ENCODE peak calls at places on chromosomes 13 and 19, in ten cellular contexts. B, D, A, G, T, O, K, F, V and Z are unnamed samples.

GRCh38 chr19:48868196-48868886 is at the start of gene PLEKHA4:
- DNase-seq in B (peak; percentile 60), D (no peak), A (no peak), G (no peak), T (no peak), O (no peak), K (no peak), F (no peak), V (peak; percentile 67), Z (peak; percentile 90)

GRCh38 chr13:104106705-104107393 is 1040.6 kb upstream of the SLC10A2 start:
- DNase-seq in B (no peak), D (no peak), A (no peak), G (no peak), T (no peak), O (no peak), K (no peak), F (no peak), V (no peak), Z (no peak)

GRCh38 chr19:18895038-18895827 is 725 bp downstream of the CERS1 start:
- DNase-seq in B (no peak), D (peak; percentile 77), A (no peak), G (no peak), T (no peak), O (no peak), K (no peak), F (peak; percentile 72), V (peak; percentile 79), Z (peak; percentile 65)

GRCh38 chr19:39937094-39937493 is 2.7 kb upstream of the FCGBP start:
- DNase-seq in B (no peak), D (peak; percentile 73), A (no peak), G (no peak), T (no peak), O (peak; percentile 36), K (peak; percentile 25), F (no peak), V (no peak), Z (no peak)

GRCh38 chr13:70347947-70348620 is 239.8 kb upstream of the KLHL1 start:
- DNase-seq in B (no peak), D (no peak), A (no peak), G (no peak), T (no peak), O (no peak), K (no peak), F (no peak), V (no peak), Z (no peak)

GRCh38 chr13:113937073-113937472 is 36.8 kb downstream of the C13orf46 start:
- DNase-seq in B (no peak), D (no peak), A (no peak), G (no peak), T (no peak), O (no peak), K (no peak), F (no peak), V (no peak), Z (no peak)

GRCh38 chr13:24511019-24511823 is 1.4 kb downstream of the PARP4 start:
- DNase-seq in B (peak; percentile 58), D (peak; percentile 73), A (peak; percentile 35), G (peak; percentile 44), T (no peak), O (peak; percentile 30), K (peak; percentile 62), F (peak; percentile 29), V (peak; percentile 72), Z (peak; percentile 77)

GRCh38 chr19:13770013-13770635 is 4.1 kb upstream of the C19orf53 start:
- DNase-seq in B (no peak), D (no peak), A (no peak), G (no peak), T (no peak), O (no peak), K (no peak), F (no peak), V (no peak), Z (no peak)

GRCh38 chr13:110319774-110320509 is 12.9 kb downstream of the COL4A2 start:
- DNase-seq in B (no peak), D (no peak), A (no peak), G (no peak), T (no peak), O (no peak), K (peak; percentile 17), F (peak; percentile 38), V (peak; percentile 78), Z (peak; percentile 72)

GRCh38 chr13:39254606-39255005 is 216.3 kb downstream of the NHLRC3 start:
- DNase-seq in B (no peak), D (no peak), A (no peak), G (no peak), T (no peak), O (no peak), K (no peak), F (no peak), V (no peak), Z (no peak)

GRCh38 chr13:89097994-89098393 is 1426.8 kb downstream of the SLITRK5 start:
- DNase-seq in B (no peak), D (no peak), A (no peak), G (no peak), T (no peak), O (no peak), K (no peak), F (no peak), V (no peak), Z (no peak)

GRCh38 chr19:56868446-56868845 is 27.9 kb upstream of the PEG3 start:
- DNase-seq in B (no peak), D (no peak), A (no peak), G (no peak), T (no peak), O (no peak), K (no peak), F (no peak), V (no peak), Z (no peak)

GRCh38 chr13:26061947-26062346 is 10.1 kb upstream of the SHISA2 start:
- DNase-seq in B (no peak), D (no peak), A (no peak), G (no peak), T (no peak), O (no peak), K (no peak), F (no peak), V (peak; percentile 36), Z (peak; percentile 29)

GRCh38 chr13:42466123-42466522 is 107.8 kb upstream of the TNFSF11 start:
- DNase-seq in B (no peak), D (no peak), A (no peak), G (no peak), T (no peak), O (no peak), K (no peak), F (peak; percentile 47), V (no peak), Z (no peak)

GRCh38 chr19:16519230-16519687 is 23.0 kb downstream of the CHERP start:
- DNase-seq in B (no peak), D (peak; percentile 24), A (no peak), G (no peak), T (no peak), O (no peak), K (no peak), F (no peak), V (no peak), Z (no peak)

GRCh38 chr19:2332341-2333026 is 4.0 kb downstream of the SPPL2B start:
- DNase-seq in B (peak; percentile 68), D (peak; percentile 74), A (no peak), G (no peak), T (no peak), O (no peak), K (peak; percentile 35), F (peak; percentile 69), V (no peak), Z (no peak)

GRCh38 chr19:47598407-47599349 is 10.3 kb upstream of the BICRA start:
- DNase-seq in B (peak; percentile 64), D (no peak), A (no peak), G (no peak), T (peak; percentile 55), O (no peak), K (no peak), F (no peak), V (peak; percentile 89), Z (peak; percentile 93)

GRCh38 chr19:834216-834615 is 6.6 kb downstream of the AZU1 start:
- DNase-seq in B (no peak), D (no peak), A (no peak), G (no peak), T (no peak), O (no peak), K (no peak), F (no peak), V (no peak), Z (no peak)

GRCh38 chr19:49689133-49690072 is at the start of gene ADM5:
- DNase-seq in B (no peak), D (no peak), A (no peak), G (no peak), T (peak; percentile 63), O (no peak), K (no peak), F (peak; percentile 79), V (peak; percentile 46), Z (no peak)

GRCh38 chr19:58460039-58460438 is 6.8 kb upstream of the ZNF324 start:
- DNase-seq in B (no peak), D (no peak), A (no peak), G (no peak), T (no peak), O (no peak), K (no peak), F (no peak), V (no peak), Z (no peak)

GRCh38 chr13:102197193-102197592 is 204.7 kb downstream of the FGF14 start:
- DNase-seq in B (no peak), D (no peak), A (no peak), G (no peak), T (no peak), O (no peak), K (no peak), F (peak; percentile 56), V (no peak), Z (no peak)

GRCh38 chr19:47227347-47228167 is 3.4 kb downstream of the BBC3 start:
- DNase-seq in B (peak; percentile 95), D (peak; percentile 89), A (peak; percentile 54), G (peak; percentile 72), T (peak; percentile 67), O (no peak), K (peak; percentile 68), F (peak; percentile 52), V (peak; percentile 88), Z (peak; percentile 93)

GRCh38 chr19:10830370-10830769 is 5.6 kb downstream of the TMED1 start:
- DNase-seq in B (no peak), D (no peak), A (no peak), G (no peak), T (no peak), O (no peak), K (no peak), F (no peak), V (no peak), Z (no peak)

GRCh38 chr13:31818236-31818635 is 78.9 kb downstream of the RXFP2 start:
- DNase-seq in B (no peak), D (no peak), A (no peak), G (no peak), T (no peak), O (no peak), K (no peak), F (no peak), V (no peak), Z (no peak)

GRCh38 chr19:5680083-5680436 is 256 bp downstream of the MICOS13 start:
- DNase-seq in B (peak; percentile 65), D (no peak), A (no peak), G (no peak), T (peak; percentile 54), O (no peak), K (no peak), F (no peak), V (peak; percentile 55), Z (peak; percentile 64)

GRCh38 chr13:28744091-28744536 is 25.3 kb upstream of the SLC46A3 start:
- DNase-seq in B (no peak), D (no peak), A (no peak), G (peak; percentile 56), T (no peak), O (no peak), K (no peak), F (no peak), V (peak; percentile 27), Z (peak; percentile 60)